ENCODE peak calls at places on chromosomes 12 and 14, in six cellular contexts. Y, U, B, T, D and G are unnamed samples.

GRCh38 chr12:12764824-12765223 is 20.6 kb upstream of the APOLD1 start:
- DNase-seq in Y (no peak), U (no peak), B (no peak), T (no peak), D (no peak), G (no peak)

GRCh38 chr12:14854586-14855163 is 11.3 kb upstream of the ART4 start:
- DNase-seq in Y (no peak), U (no peak), B (no peak), T (peak), D (no peak), G (no peak)

GRCh38 chr12:109697877-109698468 is 15.7 kb upstream of the FAM222A start:
- DNase-seq in Y (no peak), U (no peak), B (no peak), T (no peak), D (no peak), G (no peak)

GRCh38 chr12:124661382-124661781 is 94.0 kb upstream of the NCOR2 start:
- DNase-seq in Y (no peak), U (no peak), B (no peak), T (no peak), D (no peak), G (no peak)

GRCh38 chr12:52360663-52361271 is 6.5 kb downstream of the KRT85 start:
- DNase-seq in Y (no peak), U (peak), B (no peak), T (no peak), D (no peak), G (no peak)

GRCh38 chr12:77402726-77403125 is 337.4 kb upstream of the E2F7 start:
- DNase-seq in Y (no peak), U (no peak), B (no peak), T (peak), D (no peak), G (no peak)

GRCh38 chr14:20501346-20501745 is 4.0 kb upstream of the RNASE10 start:
- DNase-seq in Y (no peak), U (no peak), B (no peak), T (peak), D (no peak), G (no peak)

GRCh38 chr12:124715121-124715990 is 147.9 kb upstream of the NCOR2 start:
- DNase-seq in Y (no peak), U (no peak), B (no peak), T (peak), D (no peak), G (no peak)

GRCh38 chr14:55614304-55614703 is 34.3 kb downstream of the KTN1 start:
- DNase-seq in Y (no peak), U (no peak), B (no peak), T (no peak), D (no peak), G (no peak)

GRCh38 chr12:132926417-132926833 is 29.7 kb downstream of the ZNF605 start:
- DNase-seq in Y (no peak), U (no peak), B (no peak), T (peak), D (no peak), G (no peak)

GRCh38 chr12:59115526-59115925 is 195.2 kb upstream of the LRIG3 start:
- DNase-seq in Y (no peak), U (no peak), B (no peak), T (peak), D (no peak), G (no peak)

GRCh38 chr14:23568600-23569310 is 1.2 kb upstream of the AP1G2 start:
- DNase-seq in Y (no peak), U (no peak), B (no peak), T (peak), D (peak), G (no peak)

GRCh38 chr12:125346361-125346760 is 281.1 kb downstream of the AACS start:
- DNase-seq in Y (no peak), U (no peak), B (no peak), T (no peak), D (no peak), G (no peak)

GRCh38 chr14:71121711-71122110 is 214.5 kb downstream of the PCNX1 start:
- DNase-seq in Y (no peak), U (no peak), B (no peak), T (no peak), D (no peak), G (no peak)

GRCh38 chr14:77761205-77761931 is 412 bp upstream of the SNW1 start:
- DNase-seq in Y (peak), U (no peak), B (no peak), T (peak), D (peak), G (peak)

GRCh38 chr12:91551927-91552326 is 369.3 kb upstream of the DCN start:
- DNase-seq in Y (no peak), U (no peak), B (no peak), T (no peak), D (no peak), G (no peak)

GRCh38 chr14:99725774-99726537 is 41.9 kb downstream of the CYP46A1 start:
- DNase-seq in Y (no peak), U (no peak), B (no peak), T (no peak), D (no peak), G (no peak)

GRCh38 chr14:25049127-25049558 is 804 bp downstream of the STXBP6 start:
- DNase-seq in Y (no peak), U (no peak), B (no peak), T (peak), D (no peak), G (peak)

GRCh38 chr12:122079038-122079531 is 529 bp downstream of the MLXIP start:
- DNase-seq in Y (no peak), U (peak), B (no peak), T (no peak), D (no peak), G (no peak)